ENCODE peak calls at places on chromosomes 11 and 22, in ten cellular contexts. One of them, this sample, is unnamed.

GRCh38 chr11:62497132-62497915 is 49.3 kb downstream of the AHNAK start:
- DNase-seq in Kasumi-1: peak
- DNase-seq in activated naive CD8-positive, alpha-beta T cell treated with anti-CD3 and anti-CD28 coated beads, Interleukin-2, amount 50 U/mL, for 24 hours: peak
- DNase-seq in ecto neural progenitor cell: no peak
- DNase-seq in stimulated activated CD4-positive, alpha-beta T cell treated with anti-CD3 and anti-CD28 coated beads, Interleukin-4, amount 100 ng/mL, for 4 hours: no peak
- DNase-seq in Daoy: peak
- DNase-seq in NCI-H2029 treated with DMSO at 0.1 percent for 48 hours: peak
- DNase-seq in CD4-positive, alpha-beta memory T cell: no peak
- DNase-seq in NCI-H1436: no peak
- DNase-seq in SHP77: no peak
- DNase-seq in this sample: no peak

GRCh38 chr11:130635937-130636336 is 187.5 kb downstream of the ADAMTS15 start:
- DNase-seq in Daoy: no peak
- DNase-seq in NCI-H1436: no peak
- DNase-seq in activated naive CD8-positive, alpha-beta T cell treated with anti-CD3 and anti-CD28 coated beads, Interleukin-2, amount 50 U/mL, for 24 hours: no peak
- DNase-seq in CD4-positive, alpha-beta memory T cell: no peak
- DNase-seq in ecto neural progenitor cell: no peak
- DNase-seq in NCI-H2029 treated with DMSO at 0.1 percent for 48 hours: no peak
- DNase-seq in SHP77: peak
- DNase-seq in stimulated activated CD4-positive, alpha-beta T cell treated with anti-CD3 and anti-CD28 coated beads, Interleukin-4, amount 100 ng/mL, for 4 hours: no peak
- DNase-seq in Kasumi-1: no peak
- DNase-seq in this sample: no peak

GRCh38 chr11:120709808-120710207 is 198.3 kb downstream of the GRIK4 start:
- DNase-seq in ecto neural progenitor cell: no peak
- DNase-seq in activated naive CD8-positive, alpha-beta T cell treated with anti-CD3 and anti-CD28 coated beads, Interleukin-2, amount 50 U/mL, for 24 hours: no peak
- DNase-seq in NCI-H1436: no peak
- DNase-seq in CD4-positive, alpha-beta memory T cell: no peak
- DNase-seq in Kasumi-1: no peak
- DNase-seq in NCI-H2029 treated with DMSO at 0.1 percent for 48 hours: no peak
- DNase-seq in Daoy: no peak
- DNase-seq in stimulated activated CD4-positive, alpha-beta T cell treated with anti-CD3 and anti-CD28 coated beads, Interleukin-4, amount 100 ng/mL, for 4 hours: no peak
- DNase-seq in SHP77: no peak
- DNase-seq in this sample: no peak

GRCh38 chr11:18761741-18762140 is 29.9 kb downstream of the PTPN5 start:
- DNase-seq in ecto neural progenitor cell: no peak
- DNase-seq in NCI-H2029 treated with DMSO at 0.1 percent for 48 hours: no peak
- DNase-seq in SHP77: no peak
- DNase-seq in CD4-positive, alpha-beta memory T cell: no peak
- DNase-seq in activated naive CD8-positive, alpha-beta T cell treated with anti-CD3 and anti-CD28 coated beads, Interleukin-2, amount 50 U/mL, for 24 hours: no peak
- DNase-seq in Kasumi-1: no peak
- DNase-seq in stimulated activated CD4-positive, alpha-beta T cell treated with anti-CD3 and anti-CD28 coated beads, Interleukin-4, amount 100 ng/mL, for 4 hours: no peak
- DNase-seq in NCI-H1436: no peak
- DNase-seq in Daoy: no peak
- DNase-seq in this sample: no peak

GRCh38 chr22:26483439-26484359 is at the start of the genes HPS4 and SRRD:
- DNase-seq in SHP77: peak
- DNase-seq in Kasumi-1: peak
- DNase-seq in Daoy: peak
- DNase-seq in CD4-positive, alpha-beta memory T cell: peak
- DNase-seq in NCI-H1436: peak
- DNase-seq in NCI-H2029 treated with DMSO at 0.1 percent for 48 hours: peak
- DNase-seq in activated naive CD8-positive, alpha-beta T cell treated with anti-CD3 and anti-CD28 coated beads, Interleukin-2, amount 50 U/mL, for 24 hours: peak
- DNase-seq in stimulated activated CD4-positive, alpha-beta T cell treated with anti-CD3 and anti-CD28 coated beads, Interleukin-4, amount 100 ng/mL, for 4 hours: peak
- DNase-seq in ecto neural progenitor cell: peak
- DNase-seq in this sample: peak

GRCh38 chr11:65778901-65779668 is 1.7 kb downstream of the AP5B1 start:
- DNase-seq in stimulated activated CD4-positive, alpha-beta T cell treated with anti-CD3 and anti-CD28 coated beads, Interleukin-4, amount 100 ng/mL, for 4 hours: no peak
- DNase-seq in activated naive CD8-positive, alpha-beta T cell treated with anti-CD3 and anti-CD28 coated beads, Interleukin-2, amount 50 U/mL, for 24 hours: no peak
- DNase-seq in SHP77: no peak
- DNase-seq in Kasumi-1: no peak
- DNase-seq in Daoy: no peak
- DNase-seq in NCI-H1436: no peak
- DNase-seq in CD4-positive, alpha-beta memory T cell: no peak
- DNase-seq in ecto neural progenitor cell: peak
- DNase-seq in NCI-H2029 treated with DMSO at 0.1 percent for 48 hours: no peak
- DNase-seq in this sample: no peak

GRCh38 chr22:23796461-23796860 is 9.7 kb downstream of the SMARCB1 start:
- DNase-seq in NCI-H2029 treated with DMSO at 0.1 percent for 48 hours: no peak
- DNase-seq in SHP77: no peak
- DNase-seq in stimulated activated CD4-positive, alpha-beta T cell treated with anti-CD3 and anti-CD28 coated beads, Interleukin-4, amount 100 ng/mL, for 4 hours: no peak
- DNase-seq in Daoy: no peak
- DNase-seq in CD4-positive, alpha-beta memory T cell: no peak
- DNase-seq in ecto neural progenitor cell: no peak
- DNase-seq in NCI-H1436: no peak
- DNase-seq in Kasumi-1: no peak
- DNase-seq in activated naive CD8-positive, alpha-beta T cell treated with anti-CD3 and anti-CD28 coated beads, Interleukin-2, amount 50 U/mL, for 24 hours: no peak
- DNase-seq in this sample: no peak

GRCh38 chr11:68076371-68077042 is 37.7 kb downstream of the TCIRG1 start:
- DNase-seq in CD4-positive, alpha-beta memory T cell: no peak
- DNase-seq in NCI-H2029 treated with DMSO at 0.1 percent for 48 hours: no peak
- DNase-seq in Kasumi-1: no peak
- DNase-seq in ecto neural progenitor cell: no peak
- DNase-seq in activated naive CD8-positive, alpha-beta T cell treated with anti-CD3 and anti-CD28 coated beads, Interleukin-2, amount 50 U/mL, for 24 hours: no peak
- DNase-seq in Daoy: no peak
- DNase-seq in stimulated activated CD4-positive, alpha-beta T cell treated with anti-CD3 and anti-CD28 coated beads, Interleukin-4, amount 100 ng/mL, for 4 hours: no peak
- DNase-seq in NCI-H1436: no peak
- DNase-seq in SHP77: no peak
- DNase-seq in this sample: no peak

GRCh38 chr11:92330114-92330513 is 105.5 kb downstream of the FAT3 start:
- DNase-seq in Kasumi-1: no peak
- DNase-seq in NCI-H2029 treated with DMSO at 0.1 percent for 48 hours: no peak
- DNase-seq in activated naive CD8-positive, alpha-beta T cell treated with anti-CD3 and anti-CD28 coated beads, Interleukin-2, amount 50 U/mL, for 24 hours: no peak
- DNase-seq in Daoy: no peak
- DNase-seq in NCI-H1436: no peak
- DNase-seq in ecto neural progenitor cell: no peak
- DNase-seq in SHP77: no peak
- DNase-seq in CD4-positive, alpha-beta memory T cell: no peak
- DNase-seq in stimulated activated CD4-positive, alpha-beta T cell treated with anti-CD3 and anti-CD28 coated beads, Interleukin-4, amount 100 ng/mL, for 4 hours: no peak
- DNase-seq in this sample: no peak

GRCh38 chr11:71495286-71496090 is 31.6 kb upstream of the KRTAP5-7 start:
- DNase-seq in NCI-H1436: no peak
- DNase-seq in stimulated activated CD4-positive, alpha-beta T cell treated with anti-CD3 and anti-CD28 coated beads, Interleukin-4, amount 100 ng/mL, for 4 hours: no peak
- DNase-seq in Kasumi-1: no peak
- DNase-seq in CD4-positive, alpha-beta memory T cell: no peak
- DNase-seq in SHP77: no peak
- DNase-seq in Daoy: no peak
- DNase-seq in NCI-H2029 treated with DMSO at 0.1 percent for 48 hours: no peak
- DNase-seq in activated naive CD8-positive, alpha-beta T cell treated with anti-CD3 and anti-CD28 coated beads, Interleukin-2, amount 50 U/mL, for 24 hours: no peak
- DNase-seq in ecto neural progenitor cell: no peak
- DNase-seq in this sample: no peak

GRCh38 chr11:111777094-111778046 is 11.2 kb upstream of the PPP2R1B start:
- DNase-seq in stimulated activated CD4-positive, alpha-beta T cell treated with anti-CD3 and anti-CD28 coated beads, Interleukin-4, amount 100 ng/mL, for 4 hours: no peak
- DNase-seq in CD4-positive, alpha-beta memory T cell: no peak
- DNase-seq in ecto neural progenitor cell: no peak
- DNase-seq in NCI-H2029 treated with DMSO at 0.1 percent for 48 hours: peak
- DNase-seq in SHP77: peak
- DNase-seq in Daoy: peak
- DNase-seq in Kasumi-1: peak
- DNase-seq in NCI-H1436: peak
- DNase-seq in activated naive CD8-positive, alpha-beta T cell treated with anti-CD3 and anti-CD28 coated beads, Interleukin-2, amount 50 U/mL, for 24 hours: no peak
- DNase-seq in this sample: peak

GRCh38 chr11:112361396-112361795 is 100.7 kb upstream of the PLET1 start:
- DNase-seq in Kasumi-1: no peak
- DNase-seq in ecto neural progenitor cell: no peak
- DNase-seq in NCI-H2029 treated with DMSO at 0.1 percent for 48 hours: no peak
- DNase-seq in stimulated activated CD4-positive, alpha-beta T cell treated with anti-CD3 and anti-CD28 coated beads, Interleukin-4, amount 100 ng/mL, for 4 hours: no peak
- DNase-seq in NCI-H1436: no peak
- DNase-seq in SHP77: no peak
- DNase-seq in activated naive CD8-positive, alpha-beta T cell treated with anti-CD3 and anti-CD28 coated beads, Interleukin-2, amount 50 U/mL, for 24 hours: no peak
- DNase-seq in Daoy: no peak
- DNase-seq in CD4-positive, alpha-beta memory T cell: no peak
- DNase-seq in this sample: no peak

GRCh38 chr22:30968015-30968923 is at the start of gene MORC2:
- DNase-seq in ecto neural progenitor cell: no peak
- DNase-seq in activated naive CD8-positive, alpha-beta T cell treated with anti-CD3 and anti-CD28 coated beads, Interleukin-2, amount 50 U/mL, for 24 hours: no peak
- DNase-seq in CD4-positive, alpha-beta memory T cell: no peak
- DNase-seq in NCI-H1436: peak
- DNase-seq in SHP77: peak
- DNase-seq in Kasumi-1: no peak
- DNase-seq in Daoy: peak
- DNase-seq in NCI-H2029 treated with DMSO at 0.1 percent for 48 hours: peak
- DNase-seq in stimulated activated CD4-positive, alpha-beta T cell treated with anti-CD3 and anti-CD28 coated beads, Interleukin-4, amount 100 ng/mL, for 4 hours: no peak
- DNase-seq in this sample: no peak

GRCh38 chr11:131910491-131911387 is 540.3 kb downstream of the NTM start:
- DNase-seq in SHP77: no peak
- DNase-seq in Kasumi-1: no peak
- DNase-seq in ecto neural progenitor cell: peak
- DNase-seq in NCI-H2029 treated with DMSO at 0.1 percent for 48 hours: no peak
- DNase-seq in activated naive CD8-positive, alpha-beta T cell treated with anti-CD3 and anti-CD28 coated beads, Interleukin-2, amount 50 U/mL, for 24 hours: no peak
- DNase-seq in NCI-H1436: no peak
- DNase-seq in Daoy: peak
- DNase-seq in stimulated activated CD4-positive, alpha-beta T cell treated with anti-CD3 and anti-CD28 coated beads, Interleukin-4, amount 100 ng/mL, for 4 hours: no peak
- DNase-seq in CD4-positive, alpha-beta memory T cell: no peak
- DNase-seq in this sample: no peak

GRCh38 chr22:21009638-21010425 is 5.1 kb upstream of the P2RX6 start:
- DNase-seq in NCI-H2029 treated with DMSO at 0.1 percent for 48 hours: no peak
- DNase-seq in ecto neural progenitor cell: peak
- DNase-seq in activated naive CD8-positive, alpha-beta T cell treated with anti-CD3 and anti-CD28 coated beads, Interleukin-2, amount 50 U/mL, for 24 hours: no peak
- DNase-seq in CD4-positive, alpha-beta memory T cell: no peak
- DNase-seq in NCI-H1436: no peak
- DNase-seq in Kasumi-1: peak
- DNase-seq in Daoy: peak
- DNase-seq in stimulated activated CD4-positive, alpha-beta T cell treated with anti-CD3 and anti-CD28 coated beads, Interleukin-4, amount 100 ng/mL, for 4 hours: no peak
- DNase-seq in SHP77: no peak
- DNase-seq in this sample: no peak

GRCh38 chr11:67409261-67409666 is 5.4 kb downstream of the TBC1D10C start:
- DNase-seq in SHP77: no peak
- DNase-seq in ecto neural progenitor cell: no peak
- DNase-seq in Daoy: no peak
- DNase-seq in Kasumi-1: peak
- DNase-seq in stimulated activated CD4-positive, alpha-beta T cell treated with anti-CD3 and anti-CD28 coated beads, Interleukin-4, amount 100 ng/mL, for 4 hours: no peak
- DNase-seq in activated naive CD8-positive, alpha-beta T cell treated with anti-CD3 and anti-CD28 coated beads, Interleukin-2, amount 50 U/mL, for 24 hours: peak
- DNase-seq in NCI-H1436: no peak
- DNase-seq in NCI-H2029 treated with DMSO at 0.1 percent for 48 hours: no peak
- DNase-seq in CD4-positive, alpha-beta memory T cell: peak
- DNase-seq in this sample: peak

GRCh38 chr22:28137036-28137435 is 218.0 kb upstream of the PITPNB start:
- DNase-seq in CD4-positive, alpha-beta memory T cell: no peak
- DNase-seq in Daoy: no peak
- DNase-seq in Kasumi-1: no peak
- DNase-seq in activated naive CD8-positive, alpha-beta T cell treated with anti-CD3 and anti-CD28 coated beads, Interleukin-2, amount 50 U/mL, for 24 hours: no peak
- DNase-seq in ecto neural progenitor cell: no peak
- DNase-seq in NCI-H1436: no peak
- DNase-seq in NCI-H2029 treated with DMSO at 0.1 percent for 48 hours: no peak
- DNase-seq in SHP77: no peak
- DNase-seq in stimulated activated CD4-positive, alpha-beta T cell treated with anti-CD3 and anti-CD28 coated beads, Interleukin-4, amount 100 ng/mL, for 4 hours: no peak
- DNase-seq in this sample: no peak

GRCh38 chr22:25358421-25359170 is 139.2 kb downstream of the CRYBB2 start:
- DNase-seq in stimulated activated CD4-positive, alpha-beta T cell treated with anti-CD3 and anti-CD28 coated beads, Interleukin-4, amount 100 ng/mL, for 4 hours: no peak
- DNase-seq in Kasumi-1: no peak
- DNase-seq in ecto neural progenitor cell: no peak
- DNase-seq in activated naive CD8-positive, alpha-beta T cell treated with anti-CD3 and anti-CD28 coated beads, Interleukin-2, amount 50 U/mL, for 24 hours: no peak
- DNase-seq in NCI-H2029 treated with DMSO at 0.1 percent for 48 hours: no peak
- DNase-seq in Daoy: no peak
- DNase-seq in SHP77: no peak
- DNase-seq in CD4-positive, alpha-beta memory T cell: no peak
- DNase-seq in NCI-H1436: no peak
- DNase-seq in this sample: no peak

GRCh38 chr22:46286006-46286405 is 10.7 kb upstream of the GTSE1 start:
- DNase-seq in CD4-positive, alpha-beta memory T cell: no peak
- DNase-seq in stimulated activated CD4-positive, alpha-beta T cell treated with anti-CD3 and anti-CD28 coated beads, Interleukin-4, amount 100 ng/mL, for 4 hours: no peak
- DNase-seq in NCI-H1436: no peak
- DNase-seq in Kasumi-1: no peak
- DNase-seq in Daoy: no peak
- DNase-seq in SHP77: no peak
- DNase-seq in activated naive CD8-positive, alpha-beta T cell treated with anti-CD3 and anti-CD28 coated beads, Interleukin-2, amount 50 U/mL, for 24 hours: no peak
- DNase-seq in NCI-H2029 treated with DMSO at 0.1 percent for 48 hours: no peak
- DNase-seq in ecto neural progenitor cell: no peak
- DNase-seq in this sample: no peak

GRCh38 chr22:29343313-29343805 is 27.9 kb upstream of the RASL10A start:
- DNase-seq in Kasumi-1: no peak
- DNase-seq in stimulated activated CD4-positive, alpha-beta T cell treated with anti-CD3 and anti-CD28 coated beads, Interleukin-4, amount 100 ng/mL, for 4 hours: no peak
- DNase-seq in activated naive CD8-positive, alpha-beta T cell treated with anti-CD3 and anti-CD28 coated beads, Interleukin-2, amount 50 U/mL, for 24 hours: no peak
- DNase-seq in CD4-positive, alpha-beta memory T cell: no peak
- DNase-seq in NCI-H1436: no peak
- DNase-seq in SHP77: peak
- DNase-seq in Daoy: peak
- DNase-seq in ecto neural progenitor cell: no peak
- DNase-seq in NCI-H2029 treated with DMSO at 0.1 percent for 48 hours: peak
- DNase-seq in this sample: no peak

GRCh38 chr11:70471254-70471653 is 72.9 kb downstream of the CTTN start:
- DNase-seq in Kasumi-1: peak
- DNase-seq in NCI-H2029 treated with DMSO at 0.1 percent for 48 hours: no peak
- DNase-seq in activated naive CD8-positive, alpha-beta T cell treated with anti-CD3 and anti-CD28 coated beads, Interleukin-2, amount 50 U/mL, for 24 hours: peak
- DNase-seq in SHP77: peak
- DNase-seq in ecto neural progenitor cell: peak
- DNase-seq in NCI-H1436: no peak
- DNase-seq in CD4-positive, alpha-beta memory T cell: no peak
- DNase-seq in Daoy: peak
- DNase-seq in stimulated activated CD4-positive, alpha-beta T cell treated with anti-CD3 and anti-CD28 coated beads, Interleukin-4, amount 100 ng/mL, for 4 hours: no peak
- DNase-seq in this sample: peak

GRCh38 chr22:20173246-20173645 is 22.4 kb upstream of the CCDC188 start:
- DNase-seq in CD4-positive, alpha-beta memory T cell: no peak
- DNase-seq in Kasumi-1: no peak
- DNase-seq in stimulated activated CD4-positive, alpha-beta T cell treated with anti-CD3 and anti-CD28 coated beads, Interleukin-4, amount 100 ng/mL, for 4 hours: no peak
- DNase-seq in NCI-H1436: no peak
- DNase-seq in ecto neural progenitor cell: no peak
- DNase-seq in Daoy: no peak
- DNase-seq in activated naive CD8-positive, alpha-beta T cell treated with anti-CD3 and anti-CD28 coated beads, Interleukin-2, amount 50 U/mL, for 24 hours: no peak
- DNase-seq in NCI-H2029 treated with DMSO at 0.1 percent for 48 hours: no peak
- DNase-seq in SHP77: peak
- DNase-seq in this sample: no peak

GRCh38 chr11:12150831-12151382 is 40.5 kb downstream of the MICAL2 start:
- DNase-seq in NCI-H1436: no peak
- DNase-seq in Daoy: peak
- DNase-seq in SHP77: no peak
- DNase-seq in stimulated activated CD4-positive, alpha-beta T cell treated with anti-CD3 and anti-CD28 coated beads, Interleukin-4, amount 100 ng/mL, for 4 hours: peak
- DNase-seq in activated naive CD8-positive, alpha-beta T cell treated with anti-CD3 and anti-CD28 coated beads, Interleukin-2, amount 50 U/mL, for 24 hours: peak
- DNase-seq in ecto neural progenitor cell: no peak
- DNase-seq in NCI-H2029 treated with DMSO at 0.1 percent for 48 hours: no peak
- DNase-seq in CD4-positive, alpha-beta memory T cell: no peak
- DNase-seq in Kasumi-1: no peak
- DNase-seq in this sample: no peak

GRCh38 chr11:34146866-34147265 is 41.4 kb downstream of the NAT10 start:
- DNase-seq in Daoy: no peak
- DNase-seq in NCI-H1436: no peak
- DNase-seq in stimulated activated CD4-positive, alpha-beta T cell treated with anti-CD3 and anti-CD28 coated beads, Interleukin-4, amount 100 ng/mL, for 4 hours: no peak
- DNase-seq in SHP77: no peak
- DNase-seq in CD4-positive, alpha-beta memory T cell: no peak
- DNase-seq in activated naive CD8-positive, alpha-beta T cell treated with anti-CD3 and anti-CD28 coated beads, Interleukin-2, amount 50 U/mL, for 24 hours: no peak
- DNase-seq in NCI-H2029 treated with DMSO at 0.1 percent for 48 hours: no peak
- DNase-seq in Kasumi-1: no peak
- DNase-seq in ecto neural progenitor cell: no peak
- DNase-seq in this sample: no peak

GRCh38 chr11:27806122-27806521 is 105.9 kb upstream of the BDNF start:
- DNase-seq in CD4-positive, alpha-beta memory T cell: no peak
- DNase-seq in Daoy: no peak
- DNase-seq in stimulated activated CD4-positive, alpha-beta T cell treated with anti-CD3 and anti-CD28 coated beads, Interleukin-4, amount 100 ng/mL, for 4 hours: no peak
- DNase-seq in SHP77: no peak
- DNase-seq in ecto neural progenitor cell: no peak
- DNase-seq in activated naive CD8-positive, alpha-beta T cell treated with anti-CD3 and anti-CD28 coated beads, Interleukin-2, amount 50 U/mL, for 24 hours: no peak
- DNase-seq in NCI-H2029 treated with DMSO at 0.1 percent for 48 hours: no peak
- DNase-seq in Kasumi-1: no peak
- DNase-seq in NCI-H1436: no peak
- DNase-seq in this sample: no peak

GRCh38 chr22:48748860-48749554 is 1078.7 kb downstream of the BRD1 start:
- DNase-seq in NCI-H1436: no peak
- DNase-seq in Daoy: no peak
- DNase-seq in stimulated activated CD4-positive, alpha-beta T cell treated with anti-CD3 and anti-CD28 coated beads, Interleukin-4, amount 100 ng/mL, for 4 hours: no peak
- DNase-seq in SHP77: no peak
- DNase-seq in activated naive CD8-positive, alpha-beta T cell treated with anti-CD3 and anti-CD28 coated beads, Interleukin-2, amount 50 U/mL, for 24 hours: no peak
- DNase-seq in Kasumi-1: no peak
- DNase-seq in CD4-positive, alpha-beta memory T cell: no peak
- DNase-seq in ecto neural progenitor cell: peak
- DNase-seq in NCI-H2029 treated with DMSO at 0.1 percent for 48 hours: no peak
- DNase-seq in this sample: no peak

GRCh38 chr11:94727766-94728165 is 40.4 kb upstream of the AMOTL1 start:
- DNase-seq in Kasumi-1: no peak
- DNase-seq in stimulated activated CD4-positive, alpha-beta T cell treated with anti-CD3 and anti-CD28 coated beads, Interleukin-4, amount 100 ng/mL, for 4 hours: no peak
- DNase-seq in ecto neural progenitor cell: no peak
- DNase-seq in NCI-H2029 treated with DMSO at 0.1 percent for 48 hours: no peak
- DNase-seq in CD4-positive, alpha-beta memory T cell: no peak
- DNase-seq in activated naive CD8-positive, alpha-beta T cell treated with anti-CD3 and anti-CD28 coated beads, Interleukin-2, amount 50 U/mL, for 24 hours: no peak
- DNase-seq in SHP77: no peak
- DNase-seq in NCI-H1436: no peak
- DNase-seq in Daoy: no peak
- DNase-seq in this sample: no peak

GRCh38 chr11:66789097-66789890 is 53.9 kb upstream of the RCE1 start:
- DNase-seq in Daoy: peak
- DNase-seq in ecto neural progenitor cell: no peak
- DNase-seq in stimulated activated CD4-positive, alpha-beta T cell treated with anti-CD3 and anti-CD28 coated beads, Interleukin-4, amount 100 ng/mL, for 4 hours: no peak
- DNase-seq in NCI-H1436: no peak
- DNase-seq in Kasumi-1: no peak
- DNase-seq in SHP77: no peak
- DNase-seq in CD4-positive, alpha-beta memory T cell: no peak
- DNase-seq in NCI-H2029 treated with DMSO at 0.1 percent for 48 hours: peak
- DNase-seq in activated naive CD8-positive, alpha-beta T cell treated with anti-CD3 and anti-CD28 coated beads, Interleukin-2, amount 50 U/mL, for 24 hours: no peak
- DNase-seq in this sample: no peak